ENCODE peak calls at places on chromosome 17, in six cellular contexts. W is HCT116, K is A549, V is uterus, A is AG04450, D is left lung. T is an unnamed sample.

GRCh38 chr17:3886776-3887175 is 6.1 kb downstream of the CAMKK1 start:
- DNase-seq in D (peak), K (no peak), W (no peak), A (no peak), V (no peak), T (no peak)

GRCh38 chr17:12545877-12546513 is 119.7 kb upstream of the MYOCD start:
- DNase-seq in A (no peak), W (peak), V (no peak), K (peak), D (no peak), T (no peak)

GRCh38 chr17:17859909-17860760 is 23.3 kb upstream of the SREBF1 start:
- DNase-seq in V (peak), K (peak), D (peak), A (no peak), W (no peak), T (no peak)

GRCh38 chr17:45397796-45398195 is 34.9 kb downstream of the ARHGAP27 start:
- DNase-seq in V (no peak), K (no peak), D (no peak), W (no peak), A (no peak), T (no peak)

GRCh38 chr17:34227707-34228106 is 27.4 kb upstream of the CCL2 start:
- DNase-seq in A (no peak), V (no peak), W (no peak), K (no peak), D (no peak), T (no peak)

GRCh38 chr17:72240333-72240732 is 119.5 kb downstream of the SOX9 start:
- DNase-seq in W (no peak), V (no peak), K (no peak), A (no peak), D (no peak), T (no peak)

GRCh38 chr17:14604920-14605599 is 304.2 kb downstream of the HS3ST3B1 start:
- DNase-seq in K (no peak), D (peak), V (no peak), A (no peak), W (no peak), T (no peak)

GRCh38 chr17:17554266-17554665 is 37.2 kb downstream of the PEMT start:
- DNase-seq in K (no peak), W (no peak), A (no peak), V (no peak), D (no peak), T (no peak)

GRCh38 chr17:5115673-5116651 is at the start of gene USP6:
- DNase-seq in W (no peak), V (no peak), A (no peak), K (no peak), D (no peak), T (no peak)

GRCh38 chr17:45347451-45347850 is 30.6 kb upstream of the MAP3K14 start:
- DNase-seq in K (no peak), A (no peak), D (no peak), V (no peak), W (no peak), T (no peak)

GRCh38 chr17:2068101-2068518 is 13.2 kb downstream of the HIC1 start:
- DNase-seq in A (no peak), D (no peak), K (no peak), W (no peak), V (peak), T (no peak)

GRCh38 chr17:38440614-38441397 is 12.5 kb downstream of the ARHGAP23 start:
- DNase-seq in V (no peak), D (no peak), K (no peak), W (no peak), A (no peak), T (no peak)

GRCh38 chr17:59634632-59635561 is 15.2 kb downstream of the CLTC start:
- DNase-seq in K (no peak), D (no peak), W (no peak), A (no peak), V (no peak), T (no peak)

GRCh38 chr17:82240506-82241182 is 11.8 kb downstream of the SLC16A3 start:
- DNase-seq in D (no peak), V (no peak), A (no peak), W (no peak), K (no peak), T (no peak)

GRCh38 chr17:50267074-50267841 is 7.0 kb upstream of the TMEM92 start:
- DNase-seq in V (peak), W (no peak), A (no peak), D (no peak), K (no peak), T (no peak)

GRCh38 chr17:78661092-78661770 is 84.0 kb upstream of the DNAH17 start:
- DNase-seq in A (no peak), V (no peak), K (peak), W (no peak), D (peak), T (peak)

GRCh38 chr17:77218902-77219301 is 78.1 kb downstream of the SEC14L1 start:
- DNase-seq in A (no peak), K (no peak), V (no peak), W (no peak), D (no peak), T (no peak)

GRCh38 chr17:57257911-57258885 is 1.9 kb downstream of the MSI2 start:
- DNase-seq in K (no peak), A (no peak), V (no peak), W (no peak), D (no peak), T (no peak)

GRCh38 chr17:51214920-51215319 is 44.9 kb downstream of the MBTD1 start:
- DNase-seq in V (no peak), W (no peak), D (no peak), K (no peak), A (no peak), T (no peak)

GRCh38 chr17:77417575-77417974 is 276.8 kb downstream of the SEC14L1 start:
- DNase-seq in A (no peak), D (no peak), V (no peak), K (no peak), W (no peak), T (no peak)

GRCh38 chr17:81257533-81257932 is 18.4 kb downstream of the NDUFAF8 start:
- DNase-seq in A (no peak), V (no peak), D (no peak), W (no peak), K (no peak), T (no peak)

GRCh38 chr17:18181358-18181757 is 2.3 kb upstream of the ALKBH5 start:
- DNase-seq in A (no peak), D (no peak), V (peak), W (no peak), K (no peak), T (peak)

GRCh38 chr17:8151120-8151640 is 1.0 kb downstream of the PER1 start:
- DNase-seq in D (peak), A (peak), V (peak), K (no peak), W (no peak), T (no peak)

GRCh38 chr17:81980752-81981239 is 3.4 kb downstream of the ASPSCR1 start:
- DNase-seq in D (no peak), W (no peak), A (no peak), K (no peak), V (no peak), T (no peak)

GRCh38 chr17:39166437-39167335 is 725 bp upstream of the ARL5C start:
- DNase-seq in A (no peak), V (no peak), K (no peak), D (no peak), W (no peak), T (no peak)

GRCh38 chr17:55478971-55479370 is 32.3 kb downstream of the SMIM36 start:
- DNase-seq in W (no peak), V (no peak), D (no peak), A (no peak), K (no peak), T (no peak)

GRCh38 chr17:54172654-54173316 is 350.1 kb downstream of the KIF2B start:
- DNase-seq in A (no peak), D (no peak), K (peak), W (no peak), V (no peak), T (no peak)

GRCh38 chr17:21193031-21193430 is 20.9 kb downstream of the TMEM11 start:
- DNase-seq in K (no peak), W (no peak), A (no peak), D (no peak), V (no peak), T (no peak)

GRCh38 chr17:50893183-50893993 is 27.2 kb upstream of the TOB1 start:
- DNase-seq in V (peak), K (peak), A (no peak), W (peak), D (no peak), T (peak)

GRCh38 chr17:57277923-57278604 is 21.7 kb downstream of the MSI2 start:
- DNase-seq in V (no peak), A (no peak), K (no peak), D (no peak), W (no peak), T (no peak)

GRCh38 chr17:45950888-45951287 is 48.2 kb upstream of the STH start:
- DNase-seq in K (no peak), V (no peak), A (no peak), D (no peak), W (no peak), T (no peak)

GRCh38 chr17:64213995-64214507 is 49.0 kb downstream of the TEX2 start:
- DNase-seq in K (no peak), D (no peak), V (no peak), A (no peak), W (no peak), T (no peak)
- H3K27ac ChIP-seq in K (no peak), D (no peak), V (no peak), A (no peak), W (no peak), T (no peak)

GRCh38 chr17:75828051-75828400 is 16.2 kb downstream of the UNC13D start:
- DNase-seq in A (no peak), V (no peak), K (no peak), W (no peak), D (no peak), T (no peak)
- H3K27ac ChIP-seq in A (no peak), V (peak), K (peak), W (no peak), D (peak), T (no peak)

GRCh38 chr17:42311240-42312034 is 23.1 kb downstream of the STAT5A start:
- DNase-seq in V (peak), A (peak), W (no peak), D (peak), K (no peak), T (no peak)

GRCh38 chr17:42312035-42312284 is 23.7 kb downstream of the STAT5A start:
- DNase-seq in K (no peak), A (no peak), D (no peak), V (no peak), W (no peak), T (no peak)

GRCh38 chr17:42313773-42314566 is 25.7 kb downstream of the STAT5A start:
- DNase-seq in V (no peak), A (no peak), W (no peak), K (no peak), D (no peak), T (no peak)

GRCh38 chr17:42312285-42313130 is 24.2 kb downstream of the STAT5A start:
- DNase-seq in A (peak), D (peak), K (peak), W (no peak), V (peak), T (no peak)

DNA sequence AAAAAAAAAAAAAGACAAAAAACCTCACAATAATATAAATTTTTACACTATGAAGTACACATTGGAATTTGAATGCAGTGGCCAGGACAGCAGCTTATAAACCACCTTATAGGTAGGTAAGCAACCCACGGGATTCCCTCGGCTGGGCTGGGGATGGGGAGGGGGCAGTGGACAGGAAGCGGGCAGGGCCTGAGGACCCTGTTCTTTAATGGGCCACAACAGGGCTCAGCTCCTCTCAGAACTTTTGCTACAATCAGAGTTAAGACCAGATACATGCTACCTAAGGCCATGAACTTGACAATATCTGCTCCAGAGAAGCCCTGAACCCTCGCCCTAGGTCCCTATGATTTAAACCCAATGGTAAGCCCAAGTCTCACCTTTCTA is 25.1 kb downstream of the STAT5A start:
- DNase-seq in A (no peak), V (no peak), W (no peak), K (no peak), D (no peak), T (no peak)
- H3K27ac ChIP-seq in A (peak), V (no peak), W (no peak), K (no peak), D (peak), T (no peak)

GRCh38 chr17:1009411-1010085 is 12.6 kb downstream of the TIMM22 start:
- DNase-seq in A (no peak), W (no peak), K (no peak), V (no peak), D (no peak), T (no peak)
- H3K27ac ChIP-seq in A (no peak), W (no peak), K (no peak), V (peak), D (no peak), T (no peak)

GRCh38 chr17:41649923-41650519 is 25.6 kb upstream of the KRT17 start:
- DNase-seq in K (no peak), D (no peak), V (no peak), W (no peak), A (no peak), T (no peak)
- H3K27ac ChIP-seq in K (no peak), D (no peak), V (no peak), W (peak), A (no peak), T (peak)

DNA sequence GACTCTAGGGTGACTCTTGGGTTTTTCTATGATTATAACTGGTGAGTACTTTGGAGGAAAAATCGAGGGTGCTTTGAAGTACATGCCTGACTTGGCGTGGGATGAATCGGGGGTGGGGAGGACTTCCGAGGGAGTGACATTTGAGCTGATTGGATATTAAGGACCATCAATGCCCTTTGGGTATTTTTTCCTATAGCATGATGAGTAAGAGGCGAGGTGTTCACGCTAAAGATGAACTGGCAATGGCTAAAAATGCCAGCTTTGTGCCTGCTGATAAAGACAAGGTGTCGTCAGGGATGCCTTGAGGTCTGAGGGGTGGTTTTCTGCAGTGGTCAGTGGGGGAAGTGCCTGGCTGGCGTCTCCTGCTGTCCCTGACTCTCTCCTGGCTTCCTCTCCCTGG is 25.3 kb downstream of the USP43 start:
- DNase-seq in K (no peak), W (no peak), D (no peak), V (no peak), A (no peak), T (no peak)
- H3K27ac ChIP-seq in K (no peak), W (no peak), D (no peak), V (no peak), A (no peak), T (peak)

DNA sequence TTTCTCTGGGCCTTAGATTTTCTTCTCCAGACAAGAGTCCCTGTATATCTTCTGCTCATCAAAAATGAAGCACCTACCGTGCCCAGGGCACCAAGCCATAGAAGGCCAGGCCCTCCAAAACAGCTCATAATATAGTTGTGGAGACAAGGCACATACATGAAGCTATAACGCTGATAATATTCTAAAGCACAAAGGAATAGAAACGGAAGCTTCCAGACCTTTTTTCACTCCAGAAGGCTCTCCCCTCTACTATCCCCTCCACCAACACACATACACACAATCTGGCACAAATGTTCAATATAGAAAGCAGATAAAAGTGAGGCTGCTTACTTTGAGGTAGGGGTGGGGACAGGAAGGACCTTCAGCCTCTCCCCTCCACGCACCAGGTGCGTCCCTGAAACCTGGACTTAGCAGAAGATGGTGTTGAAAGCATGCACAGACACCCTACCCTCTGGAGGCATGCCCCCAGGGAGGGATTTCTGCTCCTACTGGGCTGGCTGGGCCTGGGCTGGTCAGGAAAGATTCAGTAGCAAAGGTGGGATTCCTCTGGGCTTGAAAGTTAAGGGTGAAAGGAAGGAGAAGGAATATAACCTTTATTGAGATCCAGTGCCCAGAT is 14.1 kb upstream of the SUPT4H1 start:
- DNase-seq in D (no peak), A (no peak), W (no peak), V (no peak), K (no peak), T (no peak)
- H3K27ac ChIP-seq in D (no peak), A (no peak), W (peak), V (no peak), K (peak), T (no peak)

GRCh38 chr17:35765086-35765710 is 4.5 kb downstream of the C17orf50 start:
- DNase-seq in D (no peak), V (no peak), K (no peak), A (no peak), W (no peak), T (no peak)

GRCh38 chr17:35766489-35766877 is 5.8 kb downstream of the C17orf50 start:
- DNase-seq in D (no peak), V (no peak), W (no peak), A (no peak), K (no peak), T (no peak)

GRCh38 chr17:35763767-35764122 is 3.1 kb downstream of the C17orf50 start:
- DNase-seq in W (no peak), D (no peak), V (no peak), K (no peak), A (no peak), T (no peak)

GRCh38 chr17:35765731-35766488 is 5.2 kb downstream of the C17orf50 start:
- DNase-seq in A (no peak), V (no peak), K (no peak), W (no peak), D (no peak), T (no peak)

DNA sequence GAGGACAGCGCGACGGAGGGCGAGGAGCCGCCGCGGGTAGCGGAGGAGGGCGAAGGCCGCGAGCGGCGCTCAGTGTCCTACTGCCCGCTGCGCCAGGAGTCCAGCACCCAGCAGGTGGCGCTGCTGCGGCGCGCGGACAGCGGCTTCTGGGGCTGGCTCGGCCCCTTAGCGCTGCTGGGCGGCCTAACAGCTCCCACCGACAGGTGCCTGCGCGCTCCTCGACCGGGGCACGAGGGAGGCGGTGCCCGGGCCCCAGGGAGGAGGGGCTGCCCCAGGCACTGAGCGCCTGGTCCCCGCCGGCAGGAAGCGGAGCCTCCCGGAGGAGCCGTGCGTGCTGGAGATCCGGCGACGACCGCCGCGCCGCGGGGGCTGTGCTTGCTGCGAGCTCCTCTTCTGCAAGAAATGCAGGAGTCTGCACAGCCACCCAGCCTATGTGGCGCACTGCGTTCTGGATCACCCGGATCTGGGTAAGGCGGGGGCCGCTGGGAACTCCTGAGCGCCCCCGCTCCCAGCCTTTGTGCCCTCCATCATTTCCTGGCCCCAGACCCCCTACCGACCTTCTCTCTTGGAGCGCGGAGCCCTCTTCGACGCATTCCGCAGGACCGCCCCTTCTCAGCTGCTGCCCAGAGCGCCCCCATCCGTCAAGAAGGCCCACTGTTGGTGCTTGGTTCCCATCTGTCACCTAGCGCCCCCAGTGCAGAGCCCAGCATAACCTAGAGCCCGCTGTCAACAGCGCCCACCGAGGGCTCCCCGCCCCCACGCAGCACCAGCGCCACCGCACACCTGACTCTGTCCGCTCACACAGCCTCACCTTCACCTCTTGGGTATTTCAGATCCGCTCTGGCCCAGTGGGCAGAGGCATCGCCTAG is 3.7 kb downstream of the C17orf50 start:
- DNase-seq in D (peak), A (no peak), V (peak), W (peak), K (peak), T (no peak)
- H3K27ac ChIP-seq in D (no peak), A (no peak), V (no peak), W (peak), K (peak), T (no peak)

GRCh38 chr17:31309525-31309924 is 4.3 kb downstream of the EVI2B start:
- DNase-seq in A (no peak), D (no peak), W (no peak), V (no peak), K (no peak), T (no peak)
- H3K27ac ChIP-seq in A (no peak), D (peak), W (no peak), V (no peak), K (no peak), T (no peak)

DNA sequence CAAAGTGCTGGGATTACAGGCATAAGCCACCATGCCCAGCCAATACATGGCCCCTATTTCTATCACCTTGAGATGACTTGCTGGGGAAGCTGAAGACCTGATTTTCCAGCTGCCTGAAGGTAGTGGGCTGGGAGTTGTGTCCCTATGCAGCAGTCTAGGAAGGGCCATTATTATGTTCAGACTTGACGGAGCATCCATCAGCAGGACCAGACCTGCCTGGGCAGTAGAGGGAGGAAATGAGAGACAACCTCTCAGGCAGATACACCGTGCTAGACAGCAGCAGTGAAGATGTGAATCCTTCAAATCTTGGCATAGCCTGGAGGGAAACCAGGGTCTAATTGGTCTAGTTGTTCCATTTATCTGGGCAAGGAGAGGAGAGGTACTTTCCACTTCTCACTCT is 35.6 kb upstream of the PHOSPHO1 start:
- DNase-seq in K (no peak), W (no peak), D (no peak), V (no peak), A (no peak), T (no peak)
- H3K27ac ChIP-seq in K (no peak), W (no peak), D (no peak), V (no peak), A (no peak), T (peak)